ENCODE peak calls at places on chromosomes 6 and 20, in eight cellular contexts. One of them, this sample, is unnamed.

GRCh38 chr6:107436881-107437280 is 22.5 kb downstream of the PDSS2 start:
- DNase-seq in germinal center: no peak
- DNase-seq in EH: no peak
- DNase-seq in naive B cell: no peak
- DNase-seq in heart right ventricle: no peak
- DNase-seq in left ventricle myocardium superior: no peak
- DNase-seq in cardiac muscle cell: no peak
- DNase-seq in memory B cell: no peak
- DNase-seq in this sample: no peak

GRCh38 chr6:28648035-28648877 is 122.6 kb downstream of the GPX5 start:
- DNase-seq in germinal center: no peak
- DNase-seq in EH: peak; percentile 81
- DNase-seq in naive B cell: no peak
- DNase-seq in heart right ventricle: peak; percentile 20
- DNase-seq in left ventricle myocardium superior: no peak
- DNase-seq in cardiac muscle cell: peak; percentile 81
- DNase-seq in memory B cell: no peak
- DNase-seq in this sample: peak; percentile 81

GRCh38 chr20:36210561-36210960 is 25.7 kb upstream of the AAR2 start:
- DNase-seq in germinal center: no peak
- DNase-seq in EH: peak; percentile 4
- DNase-seq in naive B cell: no peak
- DNase-seq in heart right ventricle: no peak
- DNase-seq in left ventricle myocardium superior: no peak
- DNase-seq in cardiac muscle cell: no peak
- DNase-seq in memory B cell: no peak
- DNase-seq in this sample: no peak

GRCh38 chr6:78551361-78551760 is 316.0 kb upstream of the IRAK1BP1 start:
- DNase-seq in germinal center: no peak
- DNase-seq in EH: no peak
- DNase-seq in naive B cell: no peak
- DNase-seq in heart right ventricle: no peak
- DNase-seq in left ventricle myocardium superior: no peak
- DNase-seq in cardiac muscle cell: no peak
- DNase-seq in memory B cell: no peak
- DNase-seq in this sample: no peak

GRCh38 chr6:53767941-53768340 is 26.9 kb upstream of the LRRC1 start:
- DNase-seq in germinal center: no peak
- DNase-seq in EH: no peak
- DNase-seq in naive B cell: no peak
- DNase-seq in heart right ventricle: no peak
- DNase-seq in left ventricle myocardium superior: no peak
- DNase-seq in cardiac muscle cell: no peak
- DNase-seq in memory B cell: no peak
- DNase-seq in this sample: no peak

GRCh38 chr6:37433657-37434271 is 743 bp downstream of the CMTR1 start:
- DNase-seq in germinal center: peak; percentile 38
- DNase-seq in EH: peak; percentile 41
- DNase-seq in naive B cell: peak; percentile 20
- DNase-seq in heart right ventricle: no peak
- DNase-seq in left ventricle myocardium superior: no peak
- DNase-seq in cardiac muscle cell: peak; percentile 21
- DNase-seq in memory B cell: peak; percentile 28
- DNase-seq in this sample: peak; percentile 15

GRCh38 chr6:160122744-160123143 is 1.1 kb downstream of the SLC22A1 start:
- DNase-seq in germinal center: no peak
- DNase-seq in EH: no peak
- DNase-seq in naive B cell: no peak
- DNase-seq in heart right ventricle: no peak
- DNase-seq in left ventricle myocardium superior: no peak
- DNase-seq in cardiac muscle cell: no peak
- DNase-seq in memory B cell: no peak
- DNase-seq in this sample: no peak

GRCh38 chr6:33749401-33749800 is 2.7 kb upstream of the IP6K3 start:
- DNase-seq in germinal center: no peak
- DNase-seq in EH: no peak
- DNase-seq in naive B cell: no peak
- DNase-seq in heart right ventricle: no peak
- DNase-seq in left ventricle myocardium superior: no peak
- DNase-seq in cardiac muscle cell: no peak
- DNase-seq in memory B cell: no peak
- DNase-seq in this sample: no peak

GRCh38 chr6:104207635-104208034 is 652.1 kb downstream of the HACE1 start:
- DNase-seq in germinal center: no peak
- DNase-seq in EH: no peak
- DNase-seq in naive B cell: no peak
- DNase-seq in heart right ventricle: no peak
- DNase-seq in left ventricle myocardium superior: no peak
- DNase-seq in cardiac muscle cell: no peak
- DNase-seq in memory B cell: no peak
- DNase-seq in this sample: no peak

GRCh38 chr6:130677766-130678165 is 149.4 kb upstream of the SMLR1 start:
- DNase-seq in germinal center: no peak
- DNase-seq in EH: no peak
- DNase-seq in naive B cell: no peak
- DNase-seq in heart right ventricle: no peak
- DNase-seq in left ventricle myocardium superior: no peak
- DNase-seq in cardiac muscle cell: no peak
- DNase-seq in memory B cell: no peak
- DNase-seq in this sample: no peak

GRCh38 chr6:1235825-1236224 is 76.1 kb upstream of the FOXQ1 start:
- DNase-seq in germinal center: no peak
- DNase-seq in EH: no peak
- DNase-seq in naive B cell: no peak
- DNase-seq in heart right ventricle: no peak
- DNase-seq in left ventricle myocardium superior: no peak
- DNase-seq in cardiac muscle cell: no peak
- DNase-seq in memory B cell: no peak
- DNase-seq in this sample: no peak

GRCh38 chr6:152054441-152054840 is 247.0 kb downstream of the ESR1 start:
- DNase-seq in germinal center: no peak
- DNase-seq in EH: peak; percentile 79
- DNase-seq in naive B cell: no peak
- DNase-seq in heart right ventricle: no peak
- DNase-seq in left ventricle myocardium superior: no peak
- DNase-seq in cardiac muscle cell: no peak
- DNase-seq in memory B cell: no peak
- DNase-seq in this sample: peak; percentile 22

GRCh38 chr6:82521369-82521768 is 157.8 kb downstream of the TPBG start:
- DNase-seq in germinal center: no peak
- DNase-seq in EH: no peak
- DNase-seq in naive B cell: no peak
- DNase-seq in heart right ventricle: no peak
- DNase-seq in left ventricle myocardium superior: no peak
- DNase-seq in cardiac muscle cell: no peak
- DNase-seq in memory B cell: no peak
- DNase-seq in this sample: no peak

GRCh38 chr20:62846528-62846890 is 15.1 kb downstream of the TCFL5 start:
- DNase-seq in germinal center: no peak
- DNase-seq in EH: no peak
- DNase-seq in naive B cell: no peak
- DNase-seq in heart right ventricle: no peak
- DNase-seq in left ventricle myocardium superior: no peak
- DNase-seq in cardiac muscle cell: no peak
- DNase-seq in memory B cell: no peak
- DNase-seq in this sample: no peak

GRCh38 chr6:52304917-52305316 is 20.4 kb upstream of the MCM3 start:
- DNase-seq in germinal center: peak; percentile 67
- DNase-seq in EH: peak; percentile 59
- DNase-seq in naive B cell: peak; percentile 62
- DNase-seq in heart right ventricle: no peak
- DNase-seq in left ventricle myocardium superior: no peak
- DNase-seq in cardiac muscle cell: peak; percentile 56
- DNase-seq in memory B cell: peak; percentile 25
- DNase-seq in this sample: peak; percentile 28

GRCh38 chr6:108260126-108260808 is 573 bp downstream of the SNX3 start:
- DNase-seq in germinal center: peak; percentile 66
- DNase-seq in EH: peak; percentile 57
- DNase-seq in naive B cell: peak; percentile 72
- DNase-seq in heart right ventricle: peak; percentile 32
- DNase-seq in left ventricle myocardium superior: peak; percentile 60
- DNase-seq in cardiac muscle cell: peak; percentile 67
- DNase-seq in memory B cell: peak; percentile 53
- DNase-seq in this sample: peak; percentile 67

GRCh38 chr20:62832951-62833391 is 16.1 kb downstream of the COL9A3 start:
- DNase-seq in germinal center: no peak
- DNase-seq in EH: no peak
- DNase-seq in naive B cell: no peak
- DNase-seq in heart right ventricle: no peak
- DNase-seq in left ventricle myocardium superior: peak; percentile 29
- DNase-seq in cardiac muscle cell: no peak
- DNase-seq in memory B cell: no peak
- DNase-seq in this sample: no peak

GRCh38 chr6:4727671-4728435 is 48.4 kb upstream of the CDYL start:
- DNase-seq in germinal center: no peak
- DNase-seq in EH: peak; percentile 35
- DNase-seq in naive B cell: no peak
- DNase-seq in heart right ventricle: no peak
- DNase-seq in left ventricle myocardium superior: no peak
- DNase-seq in cardiac muscle cell: peak; percentile 10
- DNase-seq in memory B cell: no peak
- DNase-seq in this sample: peak; percentile 29

GRCh38 chr20:51528263-51529026 is 14.1 kb downstream of the NFATC2 start:
- DNase-seq in germinal center: no peak
- DNase-seq in EH: no peak
- DNase-seq in naive B cell: peak; percentile 20
- DNase-seq in heart right ventricle: no peak
- DNase-seq in left ventricle myocardium superior: no peak
- DNase-seq in cardiac muscle cell: no peak
- DNase-seq in memory B cell: no peak
- DNase-seq in this sample: no peak

GRCh38 chr20:22617160-22617559 is 32.8 kb upstream of the FOXA2 start:
- DNase-seq in germinal center: no peak
- DNase-seq in EH: no peak
- DNase-seq in naive B cell: no peak
- DNase-seq in heart right ventricle: no peak
- DNase-seq in left ventricle myocardium superior: no peak
- DNase-seq in cardiac muscle cell: peak; percentile 1
- DNase-seq in memory B cell: no peak
- DNase-seq in this sample: peak; percentile 60

GRCh38 chr20:33601016-33601415 is 61.1 kb upstream of the C20orf144 start:
- DNase-seq in germinal center: no peak
- DNase-seq in EH: no peak
- DNase-seq in naive B cell: no peak
- DNase-seq in heart right ventricle: no peak
- DNase-seq in left ventricle myocardium superior: no peak
- DNase-seq in cardiac muscle cell: no peak
- DNase-seq in memory B cell: no peak
- DNase-seq in this sample: no peak

GRCh38 chr6:52745764-52746201 is 17.5 kb downstream of the GSTA2 start:
- DNase-seq in germinal center: no peak
- DNase-seq in EH: no peak
- DNase-seq in naive B cell: no peak
- DNase-seq in heart right ventricle: no peak
- DNase-seq in left ventricle myocardium superior: no peak
- DNase-seq in cardiac muscle cell: no peak
- DNase-seq in memory B cell: no peak
- DNase-seq in this sample: no peak

GRCh38 chr20:63315240-63315981 is 22.4 kb downstream of the COL20A1 start:
- DNase-seq in germinal center: no peak
- DNase-seq in EH: no peak
- DNase-seq in naive B cell: no peak
- DNase-seq in heart right ventricle: no peak
- DNase-seq in left ventricle myocardium superior: peak; percentile 29
- DNase-seq in cardiac muscle cell: no peak
- DNase-seq in memory B cell: no peak
- DNase-seq in this sample: no peak

GRCh38 chr6:13146429-13146828 is 181.9 kb downstream of the TBC1D7 start:
- DNase-seq in germinal center: no peak
- DNase-seq in EH: no peak
- DNase-seq in naive B cell: no peak
- DNase-seq in heart right ventricle: no peak
- DNase-seq in left ventricle myocardium superior: no peak
- DNase-seq in cardiac muscle cell: no peak
- DNase-seq in memory B cell: no peak
- DNase-seq in this sample: no peak

GRCh38 chr6:68743099-68743498 is 108.0 kb downstream of the ADGRB3 start:
- DNase-seq in germinal center: no peak
- DNase-seq in EH: no peak
- DNase-seq in naive B cell: no peak
- DNase-seq in heart right ventricle: no peak
- DNase-seq in left ventricle myocardium superior: no peak
- DNase-seq in cardiac muscle cell: no peak
- DNase-seq in memory B cell: no peak
- DNase-seq in this sample: no peak

GRCh38 chr6:70221025-70221714 is 81.7 kb downstream of the COL9A1 start:
- DNase-seq in germinal center: peak; percentile 24
- DNase-seq in EH: peak; percentile 31
- DNase-seq in naive B cell: peak; percentile 7
- DNase-seq in heart right ventricle: no peak
- DNase-seq in left ventricle myocardium superior: no peak
- DNase-seq in cardiac muscle cell: peak; percentile 46
- DNase-seq in memory B cell: peak; percentile 16
- DNase-seq in this sample: peak; percentile 66

GRCh38 chr6:81204741-81205140 is 547.7 kb downstream of the TENT5A start:
- DNase-seq in germinal center: no peak
- DNase-seq in EH: peak; percentile 87
- DNase-seq in naive B cell: no peak
- DNase-seq in heart right ventricle: no peak
- DNase-seq in left ventricle myocardium superior: no peak
- DNase-seq in cardiac muscle cell: peak; percentile 2
- DNase-seq in memory B cell: no peak
- DNase-seq in this sample: no peak

GRCh38 chr6:27667651-27668441 is 194.9 kb upstream of the ZNF184 start:
- DNase-seq in germinal center: no peak
- DNase-seq in EH: no peak
- DNase-seq in naive B cell: no peak
- DNase-seq in heart right ventricle: no peak
- DNase-seq in left ventricle myocardium superior: no peak
- DNase-seq in cardiac muscle cell: no peak
- DNase-seq in memory B cell: no peak
- DNase-seq in this sample: no peak

GRCh38 chr6:148716811-148717210 is 30.0 kb upstream of the UST start:
- DNase-seq in germinal center: no peak
- DNase-seq in EH: peak; percentile 26
- DNase-seq in naive B cell: no peak
- DNase-seq in heart right ventricle: no peak
- DNase-seq in left ventricle myocardium superior: no peak
- DNase-seq in cardiac muscle cell: peak; percentile 71
- DNase-seq in memory B cell: no peak
- DNase-seq in this sample: no peak

GRCh38 chr6:47844881-47845280 is 63.0 kb downstream of the OPN5 start:
- DNase-seq in germinal center: no peak
- DNase-seq in EH: no peak
- DNase-seq in naive B cell: no peak
- DNase-seq in heart right ventricle: no peak
- DNase-seq in left ventricle myocardium superior: no peak
- DNase-seq in cardiac muscle cell: no peak
- DNase-seq in memory B cell: no peak
- DNase-seq in this sample: no peak

GRCh38 chr20:62368629-62369507 is 1.8 kb upstream of the LAMA5 start:
- DNase-seq in germinal center: no peak
- DNase-seq in EH: peak; percentile 69
- DNase-seq in naive B cell: no peak
- DNase-seq in heart right ventricle: peak; percentile 55
- DNase-seq in left ventricle myocardium superior: peak; percentile 63
- DNase-seq in cardiac muscle cell: peak; percentile 53
- DNase-seq in memory B cell: no peak
- DNase-seq in this sample: peak; percentile 85

GRCh38 chr20:2759143-2759542 is 41.3 kb downstream of the CPXM1 start:
- DNase-seq in germinal center: no peak
- DNase-seq in EH: no peak
- DNase-seq in naive B cell: no peak
- DNase-seq in heart right ventricle: no peak
- DNase-seq in left ventricle myocardium superior: no peak
- DNase-seq in cardiac muscle cell: no peak
- DNase-seq in memory B cell: no peak
- DNase-seq in this sample: no peak

GRCh38 chr6:11791354-11792107 is 12.9 kb upstream of the ADTRP start:
- DNase-seq in germinal center: no peak
- DNase-seq in EH: no peak
- DNase-seq in naive B cell: no peak
- DNase-seq in heart right ventricle: no peak
- DNase-seq in left ventricle myocardium superior: no peak
- DNase-seq in cardiac muscle cell: no peak
- DNase-seq in memory B cell: no peak
- DNase-seq in this sample: no peak

This sample was measured in hepatocyte.